ENCODE peak calls at places on chromosome 16, in seven cellular contexts. One of them, this sample, is unnamed. For H3K36me3, the result is how much of the 10 kb centered on the place peaks cover.

GRCh38 chr16:23160574-23160973 is 11.3 kb upstream of the USP31 start:
- DNase-seq in prostate gland: no peak
- DNase-seq in uterus: no peak
- DNase-seq in heart right ventricle: no peak
- DNase-seq in breast epithelium: no peak
- DNase-seq in kidney: no peak
- DNase-seq in upper lobe of left lung: no peak
- DNase-seq in this sample: no peak

GRCh38 chr16:83054302-83054701 is 427.5 kb downstream of the CDH13 start:
- DNase-seq in prostate gland: no peak
- DNase-seq in kidney: no peak
- DNase-seq in upper lobe of left lung: no peak
- DNase-seq in breast epithelium: no peak
- DNase-seq in uterus: no peak
- DNase-seq in heart right ventricle: no peak
- DNase-seq in this sample: no peak

GRCh38 chr16:30131869-30132475 is 9.0 kb upstream of the MAPK3 start:
- DNase-seq in kidney: no peak
- DNase-seq in uterus: no peak
- DNase-seq in prostate gland: no peak
- DNase-seq in heart right ventricle: no peak
- DNase-seq in upper lobe of left lung: no peak
- DNase-seq in breast epithelium: no peak
- DNase-seq in this sample: no peak

GRCh38 chr16:21646721-21647561 is 5.5 kb downstream of the IGSF6 start:
- DNase-seq in prostate gland: no peak
- DNase-seq in breast epithelium: no peak
- DNase-seq in uterus: no peak
- DNase-seq in upper lobe of left lung: peak
- DNase-seq in heart right ventricle: no peak
- DNase-seq in kidney: no peak
- DNase-seq in this sample: no peak

GRCh38 chr16:66846831-66847230 is 2.6 kb downstream of the CA7 start:
- DNase-seq in upper lobe of left lung: peak
- DNase-seq in breast epithelium: no peak
- DNase-seq in uterus: no peak
- DNase-seq in heart right ventricle: no peak
- DNase-seq in kidney: no peak
- DNase-seq in prostate gland: no peak
- DNase-seq in this sample: peak

GRCh38 chr16:457732-458400 is 32.4 kb downstream of the RAB11FIP3 start:
- DNase-seq in upper lobe of left lung: no peak
- DNase-seq in prostate gland: no peak
- DNase-seq in heart right ventricle: no peak
- DNase-seq in breast epithelium: no peak
- DNase-seq in uterus: no peak
- DNase-seq in kidney: no peak
- DNase-seq in this sample: no peak

GRCh38 chr16:287298-287811 is 4.4 kb downstream of the PDIA2 start:
- DNase-seq in kidney: no peak
- DNase-seq in prostate gland: no peak
- DNase-seq in upper lobe of left lung: no peak
- DNase-seq in uterus: no peak
- DNase-seq in breast epithelium: no peak
- DNase-seq in heart right ventricle: no peak
- DNase-seq in this sample: no peak

GRCh38 chr16:11147033-11147848 is 108.8 kb downstream of the SOCS1 start:
- DNase-seq in kidney: no peak
- DNase-seq in uterus: no peak
- DNase-seq in heart right ventricle: no peak
- DNase-seq in prostate gland: no peak
- DNase-seq in breast epithelium: no peak
- DNase-seq in upper lobe of left lung: no peak
- DNase-seq in this sample: no peak

GRCh38 chr16:69393898-69394849 is 8.4 kb upstream of the TERF2 start:
- DNase-seq in uterus: no peak
- DNase-seq in prostate gland: no peak
- DNase-seq in kidney: no peak
- DNase-seq in upper lobe of left lung: no peak
- DNase-seq in breast epithelium: peak
- DNase-seq in heart right ventricle: no peak
- DNase-seq in this sample: no peak

GRCh38 chr16:8388684-8389083 is 201.6 kb downstream of the TMEM114 start:
- DNase-seq in kidney: no peak
- DNase-seq in prostate gland: no peak
- DNase-seq in heart right ventricle: no peak
- DNase-seq in upper lobe of left lung: no peak
- DNase-seq in uterus: no peak
- DNase-seq in breast epithelium: no peak
- DNase-seq in this sample: no peak

GRCh38 chr16:24499193-24499814 is 40.1 kb upstream of the RBBP6 start:
- DNase-seq in breast epithelium: no peak
- DNase-seq in kidney: no peak
- DNase-seq in upper lobe of left lung: no peak
- DNase-seq in prostate gland: no peak
- DNase-seq in heart right ventricle: no peak
- DNase-seq in uterus: no peak
- DNase-seq in this sample: no peak

GRCh38 chr16:10282367-10282766 is 100.1 kb upstream of the GRIN2A start:
- DNase-seq in upper lobe of left lung: no peak
- DNase-seq in prostate gland: no peak
- DNase-seq in kidney: no peak
- DNase-seq in uterus: no peak
- DNase-seq in breast epithelium: no peak
- DNase-seq in heart right ventricle: no peak
- DNase-seq in this sample: no peak

GRCh38 chr16:17109413-17109812 is 361.3 kb downstream of the XYLT1 start:
- DNase-seq in upper lobe of left lung: no peak
- DNase-seq in kidney: no peak
- DNase-seq in prostate gland: no peak
- DNase-seq in uterus: no peak
- DNase-seq in breast epithelium: no peak
- DNase-seq in heart right ventricle: no peak
- DNase-seq in this sample: no peak

GRCh38 chr16:11099672-11100195 is 155.4 kb downstream of the CLEC16A start:
- DNase-seq in kidney: no peak
- DNase-seq in breast epithelium: no peak
- DNase-seq in prostate gland: no peak
- DNase-seq in heart right ventricle: no peak
- DNase-seq in uterus: no peak
- DNase-seq in upper lobe of left lung: no peak
- DNase-seq in this sample: no peak

GRCh38 chr16:48365030-48365600 is 20.1 kb downstream of the SIAH1 start:
- DNase-seq in heart right ventricle: no peak
- DNase-seq in kidney: no peak
- DNase-seq in uterus: no peak
- DNase-seq in breast epithelium: no peak
- DNase-seq in upper lobe of left lung: no peak
- DNase-seq in prostate gland: peak
- DNase-seq in this sample: no peak

GRCh38 chr16:12173121-12173520 is 196.6 kb downstream of the SNX29 start:
- DNase-seq in heart right ventricle: no peak
- DNase-seq in kidney: no peak
- DNase-seq in uterus: no peak
- DNase-seq in prostate gland: no peak
- DNase-seq in upper lobe of left lung: no peak
- DNase-seq in breast epithelium: no peak
- DNase-seq in this sample: no peak

GRCh38 chr16:49528564-49529150 is 155.1 kb downstream of the C16orf78 start:
- DNase-seq in upper lobe of left lung: no peak
- DNase-seq in prostate gland: no peak
- DNase-seq in kidney: no peak
- DNase-seq in uterus: no peak
- DNase-seq in heart right ventricle: no peak
- DNase-seq in breast epithelium: no peak
- DNase-seq in this sample: no peak

GRCh38 chr16:19696312-19696711 is 21.7 kb downstream of the KNOP1 start:
- DNase-seq in heart right ventricle: peak
- DNase-seq in prostate gland: peak
- DNase-seq in upper lobe of left lung: peak
- DNase-seq in kidney: peak
- DNase-seq in uterus: peak
- DNase-seq in breast epithelium: peak
- DNase-seq in this sample: no peak

GRCh38 chr16:19696961-19697360 is 21.1 kb downstream of the KNOP1 start:
- DNase-seq in breast epithelium: no peak
- DNase-seq in upper lobe of left lung: no peak
- DNase-seq in uterus: no peak
- DNase-seq in prostate gland: no peak
- DNase-seq in heart right ventricle: no peak
- DNase-seq in kidney: no peak
- DNase-seq in this sample: no peak

GRCh38 chr16:19699472-19699871 is 18.6 kb downstream of the KNOP1 start:
- DNase-seq in heart right ventricle: no peak
- DNase-seq in upper lobe of left lung: no peak
- DNase-seq in kidney: no peak
- DNase-seq in uterus: no peak
- DNase-seq in prostate gland: no peak
- DNase-seq in breast epithelium: no peak
- DNase-seq in this sample: no peak

GRCh38 chr16:19698480-19699465 is 19.3 kb downstream of the KNOP1 start:
- DNase-seq in uterus: no peak
- DNase-seq in breast epithelium: no peak
- DNase-seq in heart right ventricle: no peak
- DNase-seq in prostate gland: no peak
- DNase-seq in kidney: no peak
- DNase-seq in upper lobe of left lung: no peak
- DNase-seq in this sample: no peak

GRCh38 chr16:19697756-19698318 is 20.2 kb downstream of the KNOP1 start:
- DNase-seq in heart right ventricle: no peak
- DNase-seq in upper lobe of left lung: no peak
- DNase-seq in prostate gland: no peak
- DNase-seq in kidney: no peak
- DNase-seq in breast epithelium: no peak
- DNase-seq in uterus: no peak
- DNase-seq in this sample: no peak
- H3K36me3 ChIP-seq in heart right ventricle: under half
- H3K36me3 ChIP-seq in upper lobe of left lung: under half
- H3K36me3 ChIP-seq in prostate gland: under half
- H3K36me3 ChIP-seq in kidney: under half
- H3K36me3 ChIP-seq in breast epithelium: under half
- H3K36me3 ChIP-seq in uterus: under half
- H3K36me3 ChIP-seq in this sample: under half

DNA sequence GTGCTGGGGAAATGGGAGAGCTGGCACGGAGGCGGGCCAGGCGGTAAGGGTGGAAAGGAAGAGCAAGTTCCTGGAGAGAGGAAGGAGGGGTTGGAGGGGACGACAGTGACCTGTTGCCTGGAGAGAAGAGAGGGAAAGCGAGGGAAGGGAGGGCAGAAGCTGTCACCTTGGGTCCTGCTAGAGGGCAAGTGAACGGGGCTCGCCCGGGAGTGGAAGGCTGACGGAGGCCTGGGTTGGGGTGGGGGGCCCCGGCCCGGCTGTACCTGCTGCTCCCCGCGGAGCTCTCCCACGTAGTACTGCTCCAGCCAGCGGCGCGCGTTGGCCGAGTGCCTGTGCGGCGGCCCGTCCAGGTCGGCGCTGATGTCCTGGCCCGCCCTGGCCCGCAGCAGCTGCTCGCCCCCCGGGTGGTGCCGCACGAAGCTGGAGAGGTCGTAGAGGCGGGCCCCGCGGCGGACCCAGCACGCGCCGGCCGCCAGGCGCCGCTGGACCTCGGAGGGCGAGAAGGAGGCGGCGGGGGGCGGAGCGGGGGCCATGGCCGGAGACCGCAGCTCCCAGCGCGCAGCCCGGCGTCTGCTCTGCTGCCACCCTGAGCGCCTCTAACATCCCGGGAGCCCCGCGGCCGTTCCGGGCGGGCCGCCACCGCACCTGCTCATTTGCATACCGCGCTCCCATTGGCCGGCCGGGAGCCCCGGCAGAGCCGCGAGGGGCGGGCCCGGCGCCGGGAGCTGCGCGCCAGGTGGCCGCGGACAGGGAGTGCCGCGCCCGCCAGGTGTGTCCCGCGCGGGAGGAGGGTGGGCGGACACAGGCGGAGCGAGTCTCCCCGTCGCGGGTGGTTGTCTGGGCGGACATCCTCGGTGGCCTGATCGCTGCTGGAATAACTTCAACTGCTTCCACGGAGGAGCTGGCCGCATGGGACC is at the start of gene FA2H:
- DNase-seq in heart right ventricle: peak
- DNase-seq in upper lobe of left lung: peak
- DNase-seq in kidney: peak
- DNase-seq in uterus: no peak
- DNase-seq in breast epithelium: peak
- DNase-seq in prostate gland: peak
- DNase-seq in this sample: peak
- TF ChIP-seq CTCF in heart right ventricle: peak
- TF ChIP-seq CTCF in upper lobe of left lung: peak
- TF ChIP-seq CTCF in kidney: peak
- TF ChIP-seq CTCF in uterus: no peak
- TF ChIP-seq CTCF in breast epithelium: no peak
- TF ChIP-seq CTCF in prostate gland: peak
- TF ChIP-seq CTCF in this sample: peak

DNA sequence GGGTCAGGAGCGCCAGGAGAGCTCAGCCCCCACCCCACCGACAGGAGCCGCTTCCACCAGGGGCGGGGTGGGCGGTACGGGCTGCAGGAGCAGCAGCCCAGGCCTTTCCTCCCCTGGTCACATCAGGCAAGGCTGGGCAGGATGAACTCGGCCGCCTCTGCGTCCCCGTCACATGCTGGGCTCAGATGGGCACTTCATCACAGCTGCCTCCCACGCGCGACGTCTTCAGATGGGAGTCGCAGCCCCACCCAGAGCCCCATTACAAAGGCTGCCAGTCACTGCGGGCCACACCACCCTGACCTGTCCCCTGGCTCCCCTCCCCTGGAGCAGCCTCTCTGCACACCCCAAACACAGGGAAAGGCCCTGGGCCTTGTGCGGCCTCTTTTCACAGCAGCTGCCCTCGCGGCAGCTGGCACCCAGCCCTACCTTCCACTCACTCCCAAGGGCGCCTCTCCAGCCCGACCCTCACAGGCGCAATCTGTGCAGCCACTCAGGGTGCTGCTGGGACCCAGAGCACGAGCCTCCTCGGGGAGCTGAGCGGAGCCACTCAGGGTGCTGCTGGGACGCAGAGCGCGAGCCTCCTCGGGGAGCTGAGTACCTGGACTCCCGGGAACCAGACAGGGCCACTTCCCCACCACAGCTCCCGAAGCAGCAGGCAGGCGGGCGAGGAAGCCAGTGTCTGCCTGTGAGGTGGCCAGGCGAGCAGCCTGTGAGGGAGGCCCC is 4.7 kb downstream of the ZNF598 start:
- DNase-seq in kidney: peak
- DNase-seq in prostate gland: no peak
- DNase-seq in uterus: no peak
- DNase-seq in heart right ventricle: no peak
- DNase-seq in breast epithelium: no peak
- DNase-seq in upper lobe of left lung: no peak
- DNase-seq in this sample: no peak
- H3K36me3 ChIP-seq in kidney: under half
- H3K36me3 ChIP-seq in prostate gland: under half
- H3K36me3 ChIP-seq in uterus: under half
- H3K36me3 ChIP-seq in heart right ventricle: under half
- H3K36me3 ChIP-seq in breast epithelium: under half
- H3K36me3 ChIP-seq in upper lobe of left lung: under half
- H3K36me3 ChIP-seq in this sample: half or more

GRCh38 chr16:51290410-51290809 is 139.3 kb upstream of the SALL1 start:
- DNase-seq in prostate gland: no peak
- DNase-seq in heart right ventricle: no peak
- DNase-seq in uterus: no peak
- DNase-seq in breast epithelium: no peak
- DNase-seq in upper lobe of left lung: no peak
- DNase-seq in kidney: no peak
- DNase-seq in this sample: no peak
- TF ChIP-seq CTCF in prostate gland: no peak
- TF ChIP-seq CTCF in heart right ventricle: no peak
- TF ChIP-seq CTCF in uterus: no peak
- TF ChIP-seq CTCF in breast epithelium: no peak
- TF ChIP-seq CTCF in upper lobe of left lung: no peak
- TF ChIP-seq CTCF in kidney: no peak
- TF ChIP-seq CTCF in this sample: no peak

This sample was measured in RWPE2.